ENCODE peak calls at places on chromosomes 1 and 21, in six cellular contexts. One of them, this sample, is unnamed.

GRCh38 chr1:27348861-27349783 is 7.3 kb downstream of the SYTL1 start:
- DNase-seq in H1: no peak
- DNase-seq in K562: peak; percentile 86
- DNase-seq in HCT116: peak; percentile 62
- DNase-seq in SK-N-SH: peak; percentile 90
- DNase-seq in HepG2: no peak
- DNase-seq in this sample: no peak

GRCh38 chr1:161182214-161182613 is 4.9 kb upstream of the B4GALT3 start:
- DNase-seq in H1: no peak
- DNase-seq in K562: no peak
- DNase-seq in HCT116: no peak
- DNase-seq in SK-N-SH: no peak
- DNase-seq in HepG2: no peak
- DNase-seq in this sample: no peak

GRCh38 chr1:226624526-226624925 is 76.0 kb downstream of the STUM start:
- DNase-seq in H1: no peak
- DNase-seq in K562: no peak
- DNase-seq in HCT116: no peak
- DNase-seq in SK-N-SH: no peak
- DNase-seq in HepG2: no peak
- DNase-seq in this sample: no peak

GRCh38 chr1:154972517-154973343 is 1.8 kb upstream of the CKS1B start:
- DNase-seq in H1: peak; percentile 95
- DNase-seq in K562: no peak
- DNase-seq in HCT116: peak; percentile 80
- DNase-seq in SK-N-SH: no peak
- DNase-seq in HepG2: peak; percentile 95
- DNase-seq in this sample: peak; percentile 99

GRCh38 chr21:35095859-35096291 is 46.8 kb upstream of the RUNX1 start:
- DNase-seq in H1: no peak
- DNase-seq in K562: no peak
- DNase-seq in HCT116: no peak
- DNase-seq in SK-N-SH: no peak
- DNase-seq in HepG2: no peak
- DNase-seq in this sample: no peak

GRCh38 chr1:217780993-217781392 is 149.8 kb downstream of the SPATA17 start:
- DNase-seq in H1: no peak
- DNase-seq in K562: no peak
- DNase-seq in HCT116: no peak
- DNase-seq in SK-N-SH: no peak
- DNase-seq in HepG2: no peak
- DNase-seq in this sample: no peak

GRCh38 chr1:10867138-10867721 is 70.8 kb upstream of the CASZ1 start:
- DNase-seq in H1: no peak
- DNase-seq in K562: peak; percentile 93
- DNase-seq in HCT116: no peak
- DNase-seq in SK-N-SH: peak; percentile 95
- DNase-seq in HepG2: no peak
- DNase-seq in this sample: no peak

GRCh38 chr1:153908071-153908470 is 14.7 kb downstream of the GATAD2B start:
- DNase-seq in H1: no peak
- DNase-seq in K562: no peak
- DNase-seq in HCT116: no peak
- DNase-seq in SK-N-SH: no peak
- DNase-seq in HepG2: no peak
- DNase-seq in this sample: no peak

GRCh38 chr21:16419188-16419874 is 689.5 kb downstream of the USP25 start:
- DNase-seq in H1: no peak
- DNase-seq in K562: no peak
- DNase-seq in HCT116: no peak
- DNase-seq in SK-N-SH: peak; percentile 59
- DNase-seq in HepG2: peak; percentile 12
- DNase-seq in this sample: no peak

GRCh38 chr1:41360074-41361027 is 883 bp upstream of the FOXO6 start:
- DNase-seq in H1: no peak
- DNase-seq in K562: no peak
- DNase-seq in HCT116: no peak
- DNase-seq in SK-N-SH: no peak
- DNase-seq in HepG2: no peak
- DNase-seq in this sample: no peak

GRCh38 chr1:235429143-235429542 is 61.9 kb downstream of the TBCE start:
- DNase-seq in H1: no peak
- DNase-seq in K562: no peak
- DNase-seq in HCT116: no peak
- DNase-seq in SK-N-SH: no peak
- DNase-seq in HepG2: no peak
- DNase-seq in this sample: no peak

GRCh38 chr1:89262643-89263042 is 10.0 kb downstream of the GBP5 start:
- DNase-seq in H1: no peak
- DNase-seq in K562: no peak
- DNase-seq in HCT116: no peak
- DNase-seq in SK-N-SH: no peak
- DNase-seq in HepG2: no peak
- DNase-seq in this sample: no peak

GRCh38 chr1:203669739-203670138 is 43.1 kb downstream of the ATP2B4 start:
- DNase-seq in H1: no peak
- DNase-seq in K562: no peak
- DNase-seq in HCT116: peak; percentile 46
- DNase-seq in SK-N-SH: no peak
- DNase-seq in HepG2: peak; percentile 73
- DNase-seq in this sample: no peak

GRCh38 chr1:217562229-217562878 is 68.5 kb downstream of the GPATCH2 start:
- DNase-seq in H1: no peak
- DNase-seq in K562: no peak
- DNase-seq in HCT116: no peak
- DNase-seq in SK-N-SH: no peak
- DNase-seq in HepG2: peak; percentile 11
- DNase-seq in this sample: no peak

GRCh38 chr1:54569339-54569738 is 21.3 kb downstream of the ACOT11 start:
- DNase-seq in H1: no peak
- DNase-seq in K562: no peak
- DNase-seq in HCT116: no peak
- DNase-seq in SK-N-SH: no peak
- DNase-seq in HepG2: no peak
- DNase-seq in this sample: no peak
- TF ChIP-seq YY1 in H1: no peak
- TF ChIP-seq YY1 in K562: no peak
- TF ChIP-seq YY1 in HCT116: no peak
- TF ChIP-seq YY1 in SK-N-SH: no peak
- TF ChIP-seq YY1 in HepG2: no peak
- TF ChIP-seq YY1 in this sample: no peak

GRCh38 chr1:162662013-162662412 is 29.7 kb downstream of the DDR2 start:
- DNase-seq in H1: no peak
- DNase-seq in K562: no peak
- DNase-seq in HCT116: no peak
- DNase-seq in SK-N-SH: no peak
- DNase-seq in HepG2: no peak
- DNase-seq in this sample: no peak

GRCh38 chr1:162666006-162666645 is 33.9 kb downstream of the DDR2 start:
- DNase-seq in H1: no peak
- DNase-seq in K562: no peak
- DNase-seq in HCT116: no peak
- DNase-seq in SK-N-SH: no peak
- DNase-seq in HepG2: no peak
- DNase-seq in this sample: no peak

GRCh38 chr1:162663086-162663485 is 30.8 kb downstream of the DDR2 start:
- DNase-seq in H1: no peak
- DNase-seq in K562: no peak
- DNase-seq in HCT116: no peak
- DNase-seq in SK-N-SH: no peak
- DNase-seq in HepG2: no peak
- DNase-seq in this sample: no peak

GRCh38 chr1:162661336-162661735 is 29.1 kb downstream of the DDR2 start:
- DNase-seq in H1: no peak
- DNase-seq in K562: no peak
- DNase-seq in HCT116: no peak
- DNase-seq in SK-N-SH: no peak
- DNase-seq in HepG2: no peak
- DNase-seq in this sample: no peak

GRCh38 chr1:162663589-162664030 is 31.3 kb downstream of the DDR2 start:
- DNase-seq in H1: no peak
- DNase-seq in K562: no peak
- DNase-seq in HCT116: no peak
- DNase-seq in SK-N-SH: no peak
- DNase-seq in HepG2: no peak
- DNase-seq in this sample: peak; percentile 27
- H3K4me1 ChIP-seq in H1: no peaks in the 10 kb centered on the region
- H3K4me1 ChIP-seq in K562: no peaks in the 10 kb centered on the region
- H3K4me1 ChIP-seq in HCT116: peaks cover 11% of the 10 kb centered on the region
- H3K4me1 ChIP-seq in SK-N-SH: peaks cover 41% of the 10 kb centered on the region
- H3K4me1 ChIP-seq in HepG2: no peaks in the 10 kb centered on the region
- H3K4me1 ChIP-seq in this sample: no peaks in the 10 kb centered on the region

GRCh38 chr21:31546402-31547155 is 112.9 kb upstream of the SOD1 start:
- DNase-seq in H1: no peak
- DNase-seq in K562: no peak
- DNase-seq in HCT116: no peak
- DNase-seq in SK-N-SH: no peak
- DNase-seq in HepG2: no peak
- DNase-seq in this sample: no peak
- TF ChIP-seq YY1 in H1: no peak
- TF ChIP-seq YY1 in K562: no peak
- TF ChIP-seq YY1 in HCT116: no peak
- TF ChIP-seq YY1 in SK-N-SH: no peak
- TF ChIP-seq YY1 in HepG2: no peak
- TF ChIP-seq YY1 in this sample: no peak

GRCh38 chr1:14599173-14599754 is 779 bp downstream of the KAZN start:
- DNase-seq in H1: no peak
- DNase-seq in K562: peak; percentile 15
- DNase-seq in HCT116: no peak
- DNase-seq in SK-N-SH: no peak
- DNase-seq in HepG2: no peak
- DNase-seq in this sample: no peak
- H3K4me1 ChIP-seq in H1: peaks cover 17% of the 10 kb centered on the region
- H3K4me1 ChIP-seq in K562: peaks cover 19% of the 10 kb centered on the region
- H3K4me1 ChIP-seq in HCT116: no peaks in the 10 kb centered on the region
- H3K4me1 ChIP-seq in SK-N-SH: peaks cover 4% of the 10 kb centered on the region
- H3K4me1 ChIP-seq in HepG2: no peaks in the 10 kb centered on the region
- H3K4me1 ChIP-seq in this sample: peaks cover 4% of the 10 kb centered on the region

DNA sequence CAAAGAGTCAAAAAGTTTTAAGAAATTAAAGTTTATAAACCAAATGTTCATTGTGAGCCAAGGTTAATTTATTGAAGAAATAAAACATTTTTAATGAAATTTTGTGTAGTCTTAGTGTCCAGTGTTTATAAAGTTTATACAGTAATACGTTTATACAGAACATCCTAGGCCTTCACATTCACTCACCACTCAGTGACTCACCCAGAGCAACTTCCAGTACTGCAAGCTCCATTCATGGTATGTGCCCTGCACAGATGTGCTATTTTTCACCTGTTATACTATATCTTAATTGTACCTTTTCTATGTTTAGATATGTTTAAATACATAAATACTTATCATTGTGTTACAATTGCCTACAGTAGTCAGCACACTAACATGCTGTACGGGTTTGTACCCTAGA is 33.6 kb downstream of the TYW3 start:
- DNase-seq in H1: no peak
- DNase-seq in K562: no peak
- DNase-seq in HCT116: no peak
- DNase-seq in SK-N-SH: no peak
- DNase-seq in HepG2: no peak
- DNase-seq in this sample: no peak
- TF ChIP-seq YY1 in H1: no peak
- TF ChIP-seq YY1 in K562: no peak
- TF ChIP-seq YY1 in HCT116: no peak
- TF ChIP-seq YY1 in SK-N-SH: no peak
- TF ChIP-seq YY1 in HepG2: no peak
- TF ChIP-seq YY1 in this sample: no peak

GRCh38 chr1:22089134-22089571 is 36.6 kb downstream of the CDC42 start:
- DNase-seq in H1: no peak
- DNase-seq in K562: no peak
- DNase-seq in HCT116: no peak
- DNase-seq in SK-N-SH: no peak
- DNase-seq in HepG2: no peak
- DNase-seq in this sample: no peak
- H3K4me1 ChIP-seq in H1: peaks cover 16% of the 10 kb centered on the region
- H3K4me1 ChIP-seq in K562: no peaks in the 10 kb centered on the region
- H3K4me1 ChIP-seq in HCT116: no peaks in the 10 kb centered on the region
- H3K4me1 ChIP-seq in SK-N-SH: no peaks in the 10 kb centered on the region
- H3K4me1 ChIP-seq in HepG2: peaks cover 6% of the 10 kb centered on the region
- H3K4me1 ChIP-seq in this sample: no peaks in the 10 kb centered on the region

DNA sequence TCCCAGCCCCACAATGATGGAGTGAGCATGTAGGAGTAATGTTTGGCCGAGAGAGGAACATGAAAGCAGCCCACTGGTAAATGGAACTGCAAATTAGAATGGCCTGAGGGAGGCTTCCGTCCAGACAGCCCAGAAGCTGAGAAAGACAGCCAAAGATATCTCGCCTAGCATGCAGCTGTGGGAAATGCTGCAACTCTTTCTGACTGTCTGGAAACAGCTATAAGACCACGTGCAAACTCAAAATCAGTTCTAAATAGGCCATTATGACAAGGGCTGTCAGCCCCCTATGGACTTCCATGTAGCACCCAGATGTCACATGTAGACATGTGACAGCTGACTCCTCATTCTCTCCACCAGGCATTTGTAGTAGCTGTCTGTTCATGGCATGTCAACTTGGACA is 62.9 kb upstream of the ATP1A1 start:
- DNase-seq in H1: no peak
- DNase-seq in K562: no peak
- DNase-seq in HCT116: no peak
- DNase-seq in SK-N-SH: peak; percentile 19
- DNase-seq in HepG2: no peak
- DNase-seq in this sample: no peak
- TF ChIP-seq YY1 in H1: no peak
- TF ChIP-seq YY1 in K562: no peak
- TF ChIP-seq YY1 in HCT116: no peak
- TF ChIP-seq YY1 in SK-N-SH: no peak
- TF ChIP-seq YY1 in HepG2: no peak
- TF ChIP-seq YY1 in this sample: no peak